ENCODE peak calls at places on chromosomes 1 and 21, in seven cellular contexts. Y is CD8-positive, alpha-beta T cell; A is NCI-H1930; S is ovary; J is cardiac fibroblast; I is upper lobe of right lung; D is left colon. B is an unnamed sample.

GRCh38 chr1:227901906-227902640 is 45.7 kb downstream of the WNT9A start:
- DNase-seq in D (no peak), J (peak; percentile 31), Y (no peak), S (peak; percentile 17), A (no peak), I (peak; percentile 50), B (no peak)

GRCh38 chr1:62891961-62892562 is 108.1 kb downstream of the ATG4C start:
- DNase-seq in A (no peak), J (no peak), Y (no peak), D (no peak), S (no peak), I (no peak), B (no peak)

GRCh38 chr21:39033878-39034589 is 149.2 kb downstream of the PSMG1 start:
- DNase-seq in Y (no peak), D (peak; percentile 88), J (peak; percentile 44), S (peak; percentile 39), I (peak; percentile 87), A (no peak), B (no peak)

GRCh38 chr21:42220138-42220701 is 1.3 kb downstream of the ABCG1 start:
- DNase-seq in Y (peak; percentile 34), A (no peak), J (peak; percentile 77), I (no peak), S (peak; percentile 57), D (peak; percentile 79), B (no peak)

GRCh38 chr1:180193371-180194047 is 36.6 kb upstream of the LHX4 start:
- DNase-seq in I (no peak), Y (no peak), J (no peak), A (no peak), S (no peak), D (peak; percentile 33), B (no peak)

GRCh38 chr1:3032970-3033794 is 11.9 kb downstream of the ACTRT2 start:
- DNase-seq in S (no peak), A (no peak), I (peak; percentile 21), J (no peak), D (no peak), Y (peak; percentile 42), B (no peak)

GRCh38 chr1:216119600-216119999 is 303.6 kb downstream of the USH2A start:
- DNase-seq in D (no peak), I (no peak), A (no peak), S (no peak), J (peak; percentile 38), Y (no peak), B (no peak)

GRCh38 chr1:175510914-175511313 is 232.5 kb downstream of the TNR start:
- DNase-seq in Y (no peak), S (no peak), J (peak; percentile 40), A (no peak), I (no peak), D (no peak), B (no peak)

GRCh38 chr1:170253180-170253579 is 107.4 kb downstream of the NTMT2 start:
- DNase-seq in A (no peak), I (no peak), Y (no peak), D (no peak), J (no peak), S (no peak), B (no peak)

GRCh38 chr21:46057710-46058241 is 40.1 kb upstream of the COL6A2 start:
- DNase-seq in S (peak; percentile 51), J (no peak), Y (no peak), A (no peak), D (no peak), I (no peak), B (no peak)

GRCh38 chr1:35298464-35298863 is 30.0 kb downstream of the ZMYM4 start:
- DNase-seq in Y (no peak), J (peak; percentile 68), A (no peak), S (no peak), I (no peak), D (peak; percentile 8), B (no peak)

GRCh38 chr1:212782422-212783154 is 9.0 kb downstream of the NSL1 start:
- DNase-seq in J (peak; percentile 54), Y (no peak), D (no peak), I (no peak), A (no peak), S (no peak), B (no peak)

GRCh38 chr21:37061926-37062591 is 10.8 kb downstream of the PIGP start:
- DNase-seq in J (peak; percentile 60), A (no peak), I (no peak), Y (no peak), D (no peak), S (no peak), B (no peak)

GRCh38 chr1:225871374-225872074 is 10.7 kb downstream of the TMEM63A start:
- DNase-seq in A (no peak), J (no peak), D (no peak), I (no peak), Y (no peak), S (no peak), B (no peak)

GRCh38 chr1:183817576-183818288 is 12.8 kb downstream of the RGL1 start:
- DNase-seq in A (no peak), J (no peak), S (no peak), D (no peak), Y (no peak), I (no peak), B (no peak)

GRCh38 chr1:50419192-50419906 is 3.9 kb downstream of the DMRTA2 start:
- DNase-seq in J (no peak), I (no peak), Y (no peak), S (no peak), A (no peak), D (no peak), B (no peak)

GRCh38 chr1:22323846-22324504 is 127.7 kb upstream of the ZBTB40 start:
- DNase-seq in Y (no peak), J (no peak), D (no peak), S (no peak), I (peak; percentile 19), A (no peak), B (no peak)

GRCh38 chr1:200173097-200173629 is 145.7 kb downstream of the NR5A2 start:
- DNase-seq in J (no peak), I (no peak), D (no peak), A (no peak), S (no peak), Y (no peak), B (no peak)

GRCh38 chr1:231376875-231377549 is 38.9 kb downstream of the SPRTN start:
- DNase-seq in I (no peak), J (no peak), D (no peak), Y (no peak), S (no peak), A (no peak), B (no peak)

GRCh38 chr1:65605621-65606020 is 185.2 kb downstream of the LEPR start:
- DNase-seq in I (no peak), D (no peak), A (no peak), Y (no peak), S (no peak), J (peak; percentile 63), B (no peak)

GRCh38 chr1:225427249-225428065 is at the start of gene LBR:
- DNase-seq in A (no peak), Y (no peak), I (peak; percentile 75), J (peak; percentile 41), S (peak; percentile 60), D (peak; percentile 62), B (no peak)

GRCh38 chr1:117368116-117369108 is 1.2 kb downstream of the MAN1A2 start:
- DNase-seq in Y (no peak), S (no peak), D (peak; percentile 37), A (no peak), I (no peak), J (no peak), B (no peak)